ENCODE peak calls at places on chromosomes 11 and 22, in nine cellular contexts. One of them, this sample, is unnamed.

GRCh38 chr22:44460287-44461082 is 37.5 kb downstream of the RTL6 start:
- DNase-seq in fibroblast of the aortic adventitia: peak; percentile 17
- DNase-seq in GM12865: no peak
- DNase-seq in psoas muscle: no peak
- DNase-seq in cardiac muscle cell: no peak
- DNase-seq in A673: no peak
- DNase-seq in CD4-positive, alpha-beta T cell: no peak
- DNase-seq in glutamatergic neuron: no peak
- DNase-seq in NB4: no peak
- DNase-seq in this sample: peak; percentile 61

GRCh38 chr11:83573097-83573496 is 286.9 kb upstream of the CCDC90B start:
- DNase-seq in GM12865: no peak
- DNase-seq in psoas muscle: no peak
- DNase-seq in fibroblast of the aortic adventitia: peak; percentile 69
- DNase-seq in glutamatergic neuron: no peak
- DNase-seq in NB4: no peak
- DNase-seq in A673: no peak
- DNase-seq in CD4-positive, alpha-beta T cell: no peak
- DNase-seq in cardiac muscle cell: no peak
- DNase-seq in this sample: no peak

GRCh38 chr11:14386895-14387480 is 28.0 kb upstream of the RRAS2 start:
- DNase-seq in GM12865: no peak
- DNase-seq in cardiac muscle cell: peak; percentile 37
- DNase-seq in A673: peak; percentile 12
- DNase-seq in glutamatergic neuron: peak; percentile 69
- DNase-seq in fibroblast of the aortic adventitia: peak; percentile 88
- DNase-seq in NB4: no peak
- DNase-seq in CD4-positive, alpha-beta T cell: no peak
- DNase-seq in psoas muscle: no peak
- DNase-seq in this sample: no peak

GRCh38 chr11:82682003-82682751 is 51.5 kb downstream of the FAM181B start:
- DNase-seq in cardiac muscle cell: peak; percentile 55
- DNase-seq in GM12865: peak; percentile 64
- DNase-seq in NB4: peak; percentile 71
- DNase-seq in CD4-positive, alpha-beta T cell: no peak
- DNase-seq in fibroblast of the aortic adventitia: peak; percentile 83
- DNase-seq in psoas muscle: no peak
- DNase-seq in glutamatergic neuron: no peak
- DNase-seq in A673: peak; percentile 90
- DNase-seq in this sample: peak; percentile 12

GRCh38 chr22:50329236-50329635 is 2.4 kb upstream of the DENND6B start:
- DNase-seq in GM12865: no peak
- DNase-seq in NB4: no peak
- DNase-seq in fibroblast of the aortic adventitia: no peak
- DNase-seq in CD4-positive, alpha-beta T cell: no peak
- DNase-seq in psoas muscle: no peak
- DNase-seq in glutamatergic neuron: no peak
- DNase-seq in A673: no peak
- DNase-seq in cardiac muscle cell: no peak
- DNase-seq in this sample: peak; percentile 46

GRCh38 chr22:24391836-24392217 is 35.6 kb upstream of the ADORA2A start:
- DNase-seq in GM12865: no peak
- DNase-seq in psoas muscle: no peak
- DNase-seq in CD4-positive, alpha-beta T cell: no peak
- DNase-seq in fibroblast of the aortic adventitia: peak; percentile 72
- DNase-seq in cardiac muscle cell: no peak
- DNase-seq in NB4: no peak
- DNase-seq in A673: no peak
- DNase-seq in glutamatergic neuron: no peak
- DNase-seq in this sample: no peak

GRCh38 chr11:11937957-11938356 is 70.5 kb downstream of the DKK3 start:
- DNase-seq in GM12865: no peak
- DNase-seq in cardiac muscle cell: no peak
- DNase-seq in glutamatergic neuron: no peak
- DNase-seq in psoas muscle: no peak
- DNase-seq in CD4-positive, alpha-beta T cell: no peak
- DNase-seq in NB4: no peak
- DNase-seq in fibroblast of the aortic adventitia: no peak
- DNase-seq in A673: no peak
- DNase-seq in this sample: no peak

GRCh38 chr22:21098099-21098671 is 52.4 kb downstream of the LRRC74B start:
- DNase-seq in NB4: peak; percentile 53
- DNase-seq in fibroblast of the aortic adventitia: no peak
- DNase-seq in psoas muscle: no peak
- DNase-seq in CD4-positive, alpha-beta T cell: no peak
- DNase-seq in cardiac muscle cell: no peak
- DNase-seq in glutamatergic neuron: no peak
- DNase-seq in GM12865: peak; percentile 9
- DNase-seq in A673: no peak
- DNase-seq in this sample: peak; percentile 37

GRCh38 chr11:36492724-36493304 is 17.3 kb downstream of the TRAF6 start:
- DNase-seq in A673: peak; percentile 86
- DNase-seq in psoas muscle: no peak
- DNase-seq in glutamatergic neuron: no peak
- DNase-seq in NB4: peak; percentile 70
- DNase-seq in cardiac muscle cell: peak; percentile 53
- DNase-seq in GM12865: peak; percentile 73
- DNase-seq in CD4-positive, alpha-beta T cell: peak; percentile 11
- DNase-seq in fibroblast of the aortic adventitia: peak; percentile 75
- DNase-seq in this sample: peak; percentile 45

GRCh38 chr11:64930346-64930745 is 5.3 kb downstream of the GPHA2 start:
- DNase-seq in cardiac muscle cell: no peak
- DNase-seq in psoas muscle: no peak
- DNase-seq in glutamatergic neuron: no peak
- DNase-seq in CD4-positive, alpha-beta T cell: no peak
- DNase-seq in A673: no peak
- DNase-seq in GM12865: no peak
- DNase-seq in NB4: no peak
- DNase-seq in fibroblast of the aortic adventitia: no peak
- DNase-seq in this sample: no peak

GRCh38 chr22:17945851-17946690 is 78.3 kb downstream of the MICAL3 start:
- DNase-seq in fibroblast of the aortic adventitia: no peak
- DNase-seq in NB4: no peak
- DNase-seq in psoas muscle: no peak
- DNase-seq in glutamatergic neuron: no peak
- DNase-seq in CD4-positive, alpha-beta T cell: no peak
- DNase-seq in cardiac muscle cell: no peak
- DNase-seq in GM12865: peak; percentile 65
- DNase-seq in A673: no peak
- DNase-seq in this sample: no peak

GRCh38 chr11:76653674-76654309 is 16.8 kb downstream of the LRRC32 start:
- DNase-seq in fibroblast of the aortic adventitia: peak; percentile 94
- DNase-seq in psoas muscle: peak; percentile 82
- DNase-seq in glutamatergic neuron: peak; percentile 5
- DNase-seq in NB4: no peak
- DNase-seq in A673: no peak
- DNase-seq in cardiac muscle cell: no peak
- DNase-seq in CD4-positive, alpha-beta T cell: no peak
- DNase-seq in GM12865: no peak
- DNase-seq in this sample: no peak

GRCh38 chr11:61871158-61871597 is 20.2 kb downstream of the FADS3 start:
- DNase-seq in NB4: peak; percentile 82
- DNase-seq in glutamatergic neuron: peak; percentile 88
- DNase-seq in CD4-positive, alpha-beta T cell: peak; percentile 39
- DNase-seq in cardiac muscle cell: peak; percentile 89
- DNase-seq in fibroblast of the aortic adventitia: peak; percentile 77
- DNase-seq in GM12865: peak; percentile 71
- DNase-seq in A673: peak; percentile 93
- DNase-seq in psoas muscle: peak; percentile 89
- DNase-seq in this sample: peak; percentile 80

DNA sequence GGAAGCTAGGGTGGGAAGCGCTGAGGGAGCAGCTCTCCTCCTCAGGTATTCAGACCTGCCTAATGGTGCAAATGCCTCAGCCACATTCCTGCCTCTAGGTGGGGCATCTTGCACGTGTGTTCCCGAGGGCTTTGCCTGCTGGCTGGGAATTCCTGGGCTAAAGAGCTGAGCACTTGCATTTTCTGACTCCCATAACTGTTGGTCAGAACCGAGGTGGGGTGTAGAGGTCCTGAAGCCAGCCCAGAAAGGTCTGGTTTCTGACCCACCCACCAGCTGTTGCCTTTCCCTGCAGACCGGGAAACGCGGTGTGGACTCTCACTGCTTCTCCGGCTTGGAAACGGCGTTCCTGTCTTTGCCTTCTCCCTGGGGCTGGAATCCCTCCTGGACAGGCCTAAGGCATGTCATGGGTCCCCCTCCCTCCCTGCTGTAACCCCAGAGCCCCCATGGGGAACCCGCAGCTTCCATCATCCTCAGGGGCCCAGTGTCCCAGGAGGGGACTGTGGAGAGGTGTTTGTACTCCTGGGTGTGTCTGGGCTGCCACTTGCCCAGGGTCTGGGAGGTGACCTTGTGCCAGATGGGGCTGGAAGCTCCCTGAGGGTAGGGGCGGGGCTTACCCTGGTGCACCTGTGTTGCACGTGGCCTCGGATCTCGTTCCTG is 24.0 kb upstream of the SMIM38 start:
- DNase-seq in A673: peak; percentile 88
- DNase-seq in psoas muscle: no peak
- DNase-seq in glutamatergic neuron: peak; percentile 47
- DNase-seq in CD4-positive, alpha-beta T cell: no peak
- DNase-seq in fibroblast of the aortic adventitia: peak; percentile 81
- DNase-seq in GM12865: peak; percentile 21
- DNase-seq in cardiac muscle cell: peak; percentile 90
- DNase-seq in NB4: no peak
- DNase-seq in this sample: no peak
- TF ChIP-seq CTCF in A673: peak; percentile 97
- TF ChIP-seq CTCF in psoas muscle: peak; percentile 70
- TF ChIP-seq CTCF in glutamatergic neuron: peak; percentile 70
- TF ChIP-seq CTCF in CD4-positive, alpha-beta T cell: no peak
- TF ChIP-seq CTCF in fibroblast of the aortic adventitia: peak; percentile 81
- TF ChIP-seq CTCF in GM12865: peak; percentile 35
- TF ChIP-seq CTCF in cardiac muscle cell: peak; percentile 85
- TF ChIP-seq CTCF in NB4: no peak
- TF ChIP-seq CTCF in this sample: no peak

GRCh38 chr11:20243974-20244373 is 83.7 kb upstream of the DBX1 start:
- DNase-seq in NB4: no peak
- DNase-seq in CD4-positive, alpha-beta T cell: no peak
- DNase-seq in glutamatergic neuron: no peak
- DNase-seq in GM12865: no peak
- DNase-seq in A673: peak; percentile 4
- DNase-seq in cardiac muscle cell: no peak
- DNase-seq in psoas muscle: no peak
- DNase-seq in fibroblast of the aortic adventitia: no peak
- DNase-seq in this sample: no peak
- TF ChIP-seq CTCF in NB4: peak; percentile 7
- TF ChIP-seq CTCF in CD4-positive, alpha-beta T cell: no peak
- TF ChIP-seq CTCF in glutamatergic neuron: peak; percentile 24
- TF ChIP-seq CTCF in GM12865: peak; percentile 20
- TF ChIP-seq CTCF in A673: peak; percentile 38
- TF ChIP-seq CTCF in cardiac muscle cell: peak; percentile 34
- TF ChIP-seq CTCF in psoas muscle: no peak
- TF ChIP-seq CTCF in fibroblast of the aortic adventitia: peak; percentile 30
- TF ChIP-seq CTCF in this sample: peak; percentile 28

GRCh38 chr22:39184586-39185577 is 32.4 kb upstream of the CBX7 start:
- DNase-seq in GM12865: no peak
- DNase-seq in A673: no peak
- DNase-seq in cardiac muscle cell: no peak
- DNase-seq in NB4: no peak
- DNase-seq in glutamatergic neuron: no peak
- DNase-seq in psoas muscle: no peak
- DNase-seq in fibroblast of the aortic adventitia: no peak
- DNase-seq in CD4-positive, alpha-beta T cell: no peak
- DNase-seq in this sample: no peak

GRCh38 chr22:39181778-39182177 is 29.3 kb upstream of the CBX7 start:
- DNase-seq in A673: no peak
- DNase-seq in fibroblast of the aortic adventitia: no peak
- DNase-seq in glutamatergic neuron: no peak
- DNase-seq in NB4: no peak
- DNase-seq in psoas muscle: no peak
- DNase-seq in GM12865: no peak
- DNase-seq in cardiac muscle cell: no peak
- DNase-seq in CD4-positive, alpha-beta T cell: no peak
- DNase-seq in this sample: no peak

GRCh38 chr22:39185601-39186012 is 33.1 kb upstream of the CBX7 start:
- DNase-seq in A673: no peak
- DNase-seq in psoas muscle: peak; percentile 83
- DNase-seq in glutamatergic neuron: no peak
- DNase-seq in cardiac muscle cell: no peak
- DNase-seq in GM12865: no peak
- DNase-seq in fibroblast of the aortic adventitia: peak; percentile 84
- DNase-seq in CD4-positive, alpha-beta T cell: no peak
- DNase-seq in NB4: no peak
- DNase-seq in this sample: no peak

GRCh38 chr22:39182478-39183030 is 30.1 kb upstream of the CBX7 start:
- DNase-seq in glutamatergic neuron: no peak
- DNase-seq in NB4: peak; percentile 55
- DNase-seq in GM12865: no peak
- DNase-seq in cardiac muscle cell: no peak
- DNase-seq in psoas muscle: no peak
- DNase-seq in CD4-positive, alpha-beta T cell: no peak
- DNase-seq in A673: no peak
- DNase-seq in fibroblast of the aortic adventitia: no peak
- DNase-seq in this sample: no peak

GRCh38 chr22:39183991-39184585 is 31.6 kb upstream of the CBX7 start:
- DNase-seq in GM12865: no peak
- DNase-seq in CD4-positive, alpha-beta T cell: no peak
- DNase-seq in cardiac muscle cell: peak; percentile 51
- DNase-seq in A673: peak; percentile 52
- DNase-seq in glutamatergic neuron: no peak
- DNase-seq in NB4: no peak
- DNase-seq in psoas muscle: peak; percentile 62
- DNase-seq in fibroblast of the aortic adventitia: peak; percentile 44
- DNase-seq in this sample: no peak
- TF ChIP-seq CTCF in GM12865: no peak
- TF ChIP-seq CTCF in CD4-positive, alpha-beta T cell: no peak
- TF ChIP-seq CTCF in cardiac muscle cell: no peak
- TF ChIP-seq CTCF in A673: no peak
- TF ChIP-seq CTCF in glutamatergic neuron: no peak
- TF ChIP-seq CTCF in NB4: no peak
- TF ChIP-seq CTCF in psoas muscle: no peak
- TF ChIP-seq CTCF in fibroblast of the aortic adventitia: no peak
- TF ChIP-seq CTCF in this sample: no peak

GRCh38 chr11:44865866-44866272 is 84.8 kb downstream of the TP53I11 start:
- DNase-seq in psoas muscle: no peak
- DNase-seq in fibroblast of the aortic adventitia: no peak
- DNase-seq in NB4: no peak
- DNase-seq in CD4-positive, alpha-beta T cell: no peak
- DNase-seq in glutamatergic neuron: no peak
- DNase-seq in GM12865: no peak
- DNase-seq in A673: no peak
- DNase-seq in cardiac muscle cell: no peak
- DNase-seq in this sample: no peak
- TF ChIP-seq CTCF in psoas muscle: no peak
- TF ChIP-seq CTCF in fibroblast of the aortic adventitia: no peak
- TF ChIP-seq CTCF in NB4: no peak
- TF ChIP-seq CTCF in CD4-positive, alpha-beta T cell: no peak
- TF ChIP-seq CTCF in glutamatergic neuron: no peak
- TF ChIP-seq CTCF in GM12865: no peak
- TF ChIP-seq CTCF in A673: no peak
- TF ChIP-seq CTCF in cardiac muscle cell: no peak
- TF ChIP-seq CTCF in this sample: no peak

GRCh38 chr11:68009391-68010000 is 631 bp upstream of the ALDH3B1 start:
- DNase-seq in NB4: peak; percentile 84
- DNase-seq in fibroblast of the aortic adventitia: peak; percentile 67
- DNase-seq in GM12865: peak; percentile 36
- DNase-seq in CD4-positive, alpha-beta T cell: no peak
- DNase-seq in glutamatergic neuron: no peak
- DNase-seq in A673: no peak
- DNase-seq in cardiac muscle cell: no peak
- DNase-seq in psoas muscle: no peak
- DNase-seq in this sample: peak; percentile 58
- TF ChIP-seq CTCF in NB4: peak; percentile 40
- TF ChIP-seq CTCF in fibroblast of the aortic adventitia: peak; percentile 23
- TF ChIP-seq CTCF in GM12865: no peak
- TF ChIP-seq CTCF in CD4-positive, alpha-beta T cell: no peak
- TF ChIP-seq CTCF in glutamatergic neuron: no peak
- TF ChIP-seq CTCF in A673: peak; percentile 35
- TF ChIP-seq CTCF in cardiac muscle cell: peak; percentile 26
- TF ChIP-seq CTCF in psoas muscle: no peak
- TF ChIP-seq CTCF in this sample: no peak

This sample was measured in activated CD8-positive, alpha-beta T cell treated with anti-CD3 and anti-CD28 coated beads for 36 hours.